ENCODE peak calls at places on chromosomes 4 and X, in ten cellular contexts. K is RWPE1; E is ovary; L is CD8-positive, alpha-beta T cell; A is IMR-90; P is left lung; D is brain microvascular endothelial cell; M is mammary epithelial cell; H is spleen; N is colonic mucosa. G is an unnamed sample.
A peak's percentile ranks its signal among the peaks of the same experiment; 100 is the strongest.

GRCh38 chr4:80422727-80423404 is 87.3 kb downstream of the CFAP299 start:
- DNase-seq in E (no peak), D (no peak), P (no peak), M (no peak), L (no peak), A (no peak), N (no peak), K (no peak), H (no peak), G (no peak)

GRCh38 chr4:7428261-7429068 is 6.3 kb downstream of the PSAPL1 start:
- DNase-seq in E (peak; percentile 7), H (peak; percentile 66), L (no peak), K (no peak), N (no peak), A (no peak), M (no peak), P (peak; percentile 54), D (no peak), G (no peak)

GRCh38 chr4:145103496-145103895 is 5.4 kb downstream of the ABCE1 start:
- DNase-seq in D (no peak), H (no peak), A (no peak), K (no peak), L (no peak), E (no peak), N (no peak), P (no peak), M (no peak), G (no peak)

GRCh38 chr4:133130171-133130570 is 18.9 kb upstream of the PCDH10 start:
- DNase-seq in P (no peak), E (no peak), N (no peak), M (no peak), L (no peak), H (no peak), K (no peak), A (no peak), D (peak; percentile 71), G (no peak)

GRCh38 chrX:69010339-69010738 is 154.9 kb downstream of the PJA1 start:
- DNase-seq in A (no peak), K (no peak), D (no peak), N (no peak), M (no peak), L (no peak), E (no peak), P (no peak), H (no peak), G (no peak)

GRCh38 chrX:41499195-41499594 is 52.1 kb downstream of the NYX start:
- DNase-seq in E (no peak), L (no peak), M (no peak), A (no peak), K (no peak), D (no peak), N (no peak), P (no peak), H (no peak), G (no peak)

GRCh38 chr4:95625020-95625419 is 76.2 kb upstream of the UNC5C start:
- DNase-seq in K (no peak), L (no peak), D (no peak), H (no peak), E (no peak), M (no peak), P (no peak), N (no peak), A (no peak), G (no peak)

GRCh38 chrX:34288782-34289181 is 156.7 kb upstream of the FAM47A start:
- DNase-seq in N (no peak), P (no peak), E (no peak), K (no peak), A (no peak), H (no peak), L (no peak), M (no peak), D (peak; percentile 23), G (no peak)

GRCh38 chr4:188941524-188942109 is 802.4 kb downstream of the TRIML1 start:
- DNase-seq in P (no peak), D (peak; percentile 96), M (peak; percentile 99), K (peak; percentile 89), H (no peak), N (no peak), L (no peak), A (peak; percentile 100), E (no peak), G (no peak)

GRCh38 chrX:20221902-20222301 is 44.8 kb downstream of the RPS6KA3 start:
- DNase-seq in D (no peak), P (no peak), H (no peak), K (no peak), L (no peak), N (no peak), A (peak; percentile 42), M (no peak), E (no peak), G (no peak)

GRCh38 chr4:52837716-52838558 is 24.2 kb upstream of the RASL11B start:
- DNase-seq in K (peak; percentile 83), A (peak; percentile 66), P (no peak), H (no peak), L (no peak), M (peak; percentile 97), E (no peak), N (no peak), D (peak; percentile 82), G (no peak)

GRCh38 chr4:41012308-41012707 is 202.0 kb downstream of the APBB2 start:
- DNase-seq in K (no peak), N (no peak), H (no peak), P (no peak), D (no peak), M (no peak), A (peak; percentile 51), E (no peak), L (no peak), G (no peak)

GRCh38 chr4:119138046-119138445 is 2.4 kb downstream of the MYOZ2 start:
- DNase-seq in L (no peak), M (no peak), E (no peak), P (no peak), H (no peak), N (no peak), K (no peak), A (peak; percentile 61), D (peak; percentile 64), G (no peak)

GRCh38 chr4:24405926-24406325 is 178.4 kb downstream of the DHX15 start:
- DNase-seq in N (no peak), L (no peak), K (no peak), A (no peak), P (no peak), H (no peak), E (no peak), M (no peak), D (no peak), G (no peak)

GRCh38 chr4:184477201-184477999 is 3.0 kb upstream of the IRF2 start:
- DNase-seq in E (no peak), M (no peak), L (no peak), H (no peak), K (no peak), P (no peak), D (no peak), N (no peak), A (no peak), G (no peak)

GRCh38 chr4:5773271-5773555 is 62.2 kb downstream of the EVC start:
- DNase-seq in M (peak; percentile 98), D (peak; percentile 28), A (peak; percentile 82), H (no peak), E (no peak), P (no peak), L (no peak), N (no peak), K (peak; percentile 85), G (no peak)

GRCh38 chr4:186104114-186104894 is at the start of gene FAM149A:
- DNase-seq in L (peak; percentile 37), P (peak; percentile 88), M (peak; percentile 3), D (no peak), A (no peak), E (peak; percentile 58), N (peak; percentile 84), H (peak; percentile 86), K (peak; percentile 9), G (no peak)

GRCh38 chrX:10577863-10578262 is 42.5 kb downstream of the MID1 start:
- DNase-seq in E (no peak), N (no peak), M (no peak), D (no peak), A (no peak), K (no peak), P (no peak), L (no peak), H (no peak), G (no peak)

GRCh38 chr4:111510535-111510934 is 634.7 kb upstream of the FAM241A start:
- DNase-seq in H (no peak), D (no peak), P (no peak), L (no peak), A (peak; percentile 74), N (no peak), K (no peak), M (no peak), E (no peak), G (no peak)

DNA sequence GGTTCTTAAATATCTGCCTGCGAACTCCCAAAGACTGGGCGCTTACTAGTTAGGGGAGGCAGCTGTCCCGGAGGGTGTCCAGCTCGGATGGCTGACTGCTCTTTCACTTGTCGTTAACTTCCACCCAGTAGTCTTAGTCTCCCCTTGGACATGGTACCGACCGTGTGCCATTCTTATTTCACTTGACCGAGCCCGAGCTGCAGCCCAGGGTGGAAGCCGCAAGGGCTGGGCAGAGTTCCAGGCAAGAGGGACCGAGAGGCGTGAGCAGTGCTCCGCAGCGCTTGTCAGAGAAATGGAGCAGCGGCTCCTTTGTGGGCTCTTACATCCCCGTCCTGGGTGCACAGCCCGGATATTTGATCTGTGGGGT is 347 bp upstream of the SLITRK2 start:
- DNase-seq in D (no peak), K (no peak), H (no peak), M (no peak), L (no peak), P (no peak), N (no peak), A (no peak), E (no peak), G (no peak)
- H3K27ac ChIP-seq in D (no peak overlapping the region), K (no peak overlapping the region), H (peak overlapping the region; percentile 81), M (no peak overlapping the region), L (no peak overlapping the region), P (no peak overlapping the region), N (no peak overlapping the region), A (no peak overlapping the region), E (no peak overlapping the region), G (no peak overlapping the region)

GRCh38 chr4:181949704-181950312 is 293.4 kb upstream of the TENM3 start:
- DNase-seq in N (no peak), L (no peak), K (no peak), A (no peak), D (no peak), P (no peak), E (no peak), H (no peak), M (no peak), G (no peak)
- H3K27ac ChIP-seq in N (no peak overlapping the region), L (no peak overlapping the region), K (no peak overlapping the region), A (no peak overlapping the region), D (no peak overlapping the region), P (no peak overlapping the region), E (no peak overlapping the region), H (no peak overlapping the region), M (no peak overlapping the region), G (no peak overlapping the region)

GRCh38 chr4:183407128-183407585 is 37.3 kb upstream of the CDKN2AIP start:
- DNase-seq in A (peak; percentile 64), P (peak; percentile 98), H (peak; percentile 97), M (peak; percentile 63), N (peak; percentile 91), K (peak; percentile 65), E (peak; percentile 82), D (peak; percentile 67), L (peak; percentile 87), G (peak; percentile 56)
- H3K27ac ChIP-seq in A (peak overlapping the region; percentile 53), P (peak overlapping the region; percentile 53), H (peak overlapping the region; percentile 73), M (no peak overlapping the region), N (peak overlapping the region; percentile 65), K (no peak overlapping the region), E (peak overlapping the region; percentile 48), D (no peak overlapping the region), L (peak overlapping the region; percentile 52), G (peak overlapping the region; percentile 15)

GRCh38 chrX:8679572-8679971 is 52.4 kb downstream of the ANOS1 start:
- DNase-seq in H (no peak), M (no peak), A (no peak), L (no peak), P (no peak), N (no peak), E (no peak), K (no peak), D (no peak), G (no peak)
- H3K27ac ChIP-seq in H (no peak overlapping the region), M (no peak overlapping the region), A (no peak overlapping the region), L (no peak overlapping the region), P (no peak overlapping the region), N (no peak overlapping the region), E (no peak overlapping the region), K (no peak overlapping the region), D (no peak overlapping the region), G (no peak overlapping the region)